ENCODE peak calls at places on chromosomes 2 and 18, in six cellular contexts. U, V, S, N, Q and B are unnamed samples.

GRCh38 chr2:127577503-127577902 is 42.0 kb downstream of the MYO7B start:
- DNase-seq in N (no peak), U (no peak), S (no peak), V (no peak), Q (no peak), B (no peak)

GRCh38 chr2:64943387-64944150 is 45.6 kb upstream of the SLC1A4 start:
- DNase-seq in N (peak), Q (no peak), V (no peak), U (peak), S (no peak), B (peak)

GRCh38 chr2:72992734-72993102 is 75.4 kb downstream of the EMX1 start:
- DNase-seq in S (no peak), N (no peak), U (no peak), Q (no peak), V (no peak), B (no peak)

GRCh38 chr2:190216829-190217228 is 102.8 kb downstream of the HIBCH start:
- DNase-seq in N (peak), S (no peak), U (peak), V (no peak), Q (peak), B (no peak)

GRCh38 chr2:62340981-62341624 is 145.2 kb downstream of the B3GNT2 start:
- DNase-seq in N (no peak), V (no peak), U (no peak), Q (peak), S (peak), B (no peak)

GRCh38 chr2:238256594-238257104 is 16.8 kb upstream of the HES6 start:
- DNase-seq in U (peak), N (peak), S (no peak), V (peak), Q (peak), B (peak)

GRCh38 chr2:227301523-227301922 is 23.5 kb upstream of the MFF start:
- DNase-seq in Q (no peak), U (no peak), V (no peak), N (no peak), S (no peak), B (no peak)

GRCh38 chr2:218259099-218259921 is 1.5 kb upstream of the GPBAR1 start:
- DNase-seq in S (no peak), N (no peak), V (no peak), U (no peak), Q (no peak), B (peak)

GRCh38 chr2:1598800-1599199 is 145.5 kb downstream of the PXDN start:
- DNase-seq in V (no peak), U (no peak), Q (no peak), S (no peak), N (no peak), B (no peak)

GRCh38 chr2:45380131-45380836 is 230.8 kb downstream of the SRBD1 start:
- DNase-seq in U (peak), N (peak), S (no peak), Q (no peak), V (no peak), B (peak)

GRCh38 chr2:7467782-7468447 is 550.7 kb downstream of the RNF144A start:
- DNase-seq in N (no peak), U (no peak), V (no peak), S (no peak), Q (no peak), B (no peak)

GRCh38 chr2:8956789-8957188 is 46.7 kb downstream of the MBOAT2 start:
- DNase-seq in S (no peak), Q (no peak), N (no peak), V (no peak), U (no peak), B (no peak)

GRCh38 chr2:191711621-191712020 is 33.7 kb downstream of the NABP1 start:
- DNase-seq in U (no peak), Q (no peak), S (no peak), V (no peak), N (no peak), B (no peak)

GRCh38 chr2:166516712-166517303 is 22.8 kb upstream of the SCN7A start:
- DNase-seq in N (peak), S (no peak), U (peak), Q (peak), V (no peak), B (peak)

GRCh38 chr2:10257500-10258147 is 45.1 kb upstream of the HPCAL1 start:
- DNase-seq in S (no peak), Q (no peak), U (no peak), N (no peak), V (no peak), B (no peak)

GRCh38 chr2:86417961-86418360 is 23.2 kb upstream of the KDM3A start:
- DNase-seq in U (no peak), V (no peak), Q (no peak), N (no peak), S (no peak), B (peak)

DNA sequence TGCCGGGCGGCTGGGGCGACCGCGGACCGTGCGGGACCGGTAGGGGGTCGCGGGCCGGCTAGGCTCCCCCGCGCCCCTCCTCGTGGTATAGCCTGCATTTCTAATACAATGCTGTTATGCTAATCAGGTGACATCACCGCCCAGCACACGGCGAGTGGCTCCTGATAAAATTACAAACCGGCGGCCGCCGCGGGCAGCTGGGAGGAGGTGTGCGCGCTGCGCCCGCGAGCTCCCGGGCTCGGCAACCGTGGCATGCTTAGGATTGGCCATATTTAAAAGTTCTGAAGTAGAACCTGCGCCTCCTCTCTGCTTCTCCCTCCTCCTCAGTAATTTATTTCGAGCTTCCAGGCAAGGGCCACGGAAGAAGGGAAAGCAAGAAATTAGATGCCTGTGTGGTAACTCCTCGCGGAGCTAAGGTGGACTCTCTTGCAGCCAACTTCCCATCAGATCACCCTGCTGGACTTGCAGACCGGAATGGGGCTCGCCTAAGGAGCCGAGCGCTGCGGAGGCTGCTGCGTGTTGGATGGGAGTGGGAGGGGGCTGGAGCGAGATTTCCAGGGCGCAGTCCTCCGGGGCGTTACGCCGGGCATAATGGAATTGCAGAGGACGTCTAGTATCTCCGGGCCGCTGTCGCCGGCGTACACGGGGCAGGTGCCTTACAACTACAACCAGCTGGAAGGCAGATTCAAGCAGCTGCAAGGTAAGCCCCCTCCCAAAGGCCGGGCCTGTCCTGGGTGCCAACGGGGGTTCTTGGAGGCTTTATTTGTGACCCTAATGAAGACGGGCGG is 102.3 kb downstream of the SPTBN1 start:
- DNase-seq in V (peak), Q (peak), S (no peak), U (peak), N (peak), B (peak)
- TF ChIP-seq RAD21 in V (no peak), Q (no peak), S (no peak), U (no peak), N (no peak), B (no peak)

DNA sequence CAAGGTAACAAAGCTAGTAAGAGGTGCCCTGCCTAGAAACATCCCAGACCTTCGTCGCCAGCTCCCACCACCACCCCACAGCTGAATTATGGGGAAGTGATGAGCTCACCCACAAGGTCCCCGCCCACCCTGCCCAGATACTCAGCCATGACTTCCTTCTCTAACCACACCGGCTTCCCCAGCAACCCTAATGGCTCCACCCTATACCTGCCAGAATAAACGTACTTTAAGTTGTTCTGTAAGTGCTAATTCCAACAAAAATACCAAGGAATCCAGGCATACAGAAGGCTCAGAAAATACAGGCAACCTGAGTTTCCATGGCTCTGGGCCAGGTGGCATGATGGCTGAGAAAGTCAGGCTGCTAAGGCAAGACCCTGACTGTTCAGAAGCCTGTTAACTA is 39.1 kb downstream of the TMEM163 start:
- DNase-seq in V (no peak), U (no peak), N (no peak), Q (no peak), S (no peak), B (no peak)
- TF ChIP-seq RAD21 in V (no peak), U (no peak), N (no peak), Q (no peak), S (no peak), B (no peak)

GRCh38 chr2:152223997-152224396 is 48.4 kb upstream of the STAM2 start:
- DNase-seq in Q (no peak), S (no peak), N (no peak), U (no peak), V (no peak), B (peak)

GRCh38 chr2:152222975-152223638 is 47.5 kb upstream of the STAM2 start:
- DNase-seq in N (peak), V (no peak), U (no peak), S (no peak), Q (peak), B (peak)

DNA sequence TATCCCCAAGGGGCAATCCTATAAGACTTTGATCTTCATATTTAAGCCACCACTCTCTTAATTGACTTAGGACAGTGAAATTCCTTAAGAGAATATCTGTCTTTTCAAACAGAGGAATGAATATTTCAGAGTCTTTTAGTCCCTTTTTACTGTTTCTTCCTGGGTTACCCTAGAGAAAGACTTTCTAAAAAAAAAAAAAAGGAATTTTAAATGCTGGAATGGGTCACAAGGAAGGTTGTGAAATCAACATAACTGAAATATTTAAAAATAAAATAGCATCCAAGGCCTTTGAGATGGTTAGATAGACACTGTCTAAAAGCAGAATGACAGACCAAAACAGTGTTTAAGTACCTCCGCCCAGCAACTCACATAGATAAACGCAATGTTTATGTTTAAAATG is 52.7 kb upstream of the STAM2 start:
- DNase-seq in N (no peak), Q (no peak), S (no peak), V (no peak), U (no peak), B (peak)
- TF ChIP-seq RAD21 in N (no peak), Q (no peak), S (no peak), V (no peak), U (no peak), B (no peak)

DNA sequence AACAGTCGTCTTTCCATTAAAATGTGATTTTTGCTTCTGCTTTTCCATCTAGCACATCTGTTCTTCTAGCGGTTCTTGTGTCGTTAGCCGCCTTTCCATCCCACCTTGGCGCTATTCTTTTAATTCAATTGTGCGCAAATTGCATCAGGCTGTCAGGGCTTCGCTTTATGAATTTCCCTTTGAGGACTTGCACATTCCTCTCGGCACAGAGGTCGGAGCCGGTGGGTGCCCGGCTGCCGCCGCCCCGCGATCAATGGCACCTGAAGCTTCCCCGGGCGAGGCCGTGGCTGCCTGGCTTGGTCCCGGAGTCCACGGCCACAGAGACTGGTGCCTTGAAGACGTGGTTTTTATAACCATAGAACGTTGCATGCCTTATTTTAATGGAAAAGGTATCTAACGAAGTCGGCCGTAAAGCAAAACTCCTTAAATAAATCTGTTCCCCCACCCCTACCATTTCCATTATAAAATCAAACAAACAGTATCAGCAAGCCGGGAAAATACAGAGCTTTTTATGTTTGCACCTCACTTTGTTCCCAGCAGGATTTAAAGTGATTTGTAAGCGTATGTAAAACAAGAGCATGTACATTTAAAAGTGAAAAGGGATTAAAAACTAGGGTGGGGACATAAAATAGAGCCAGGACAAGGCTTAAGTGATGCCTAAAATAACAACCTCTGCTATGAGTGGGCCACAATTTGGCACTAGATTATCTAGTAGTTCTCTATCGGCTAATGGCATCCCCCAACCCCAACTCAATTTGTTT is 34.1 kb upstream of the TSPYL6 start:
- DNase-seq in S (no peak), Q (no peak), U (no peak), V (no peak), N (no peak), B (no peak)
- TF ChIP-seq RAD21 in S (no peak), Q (no peak), U (no peak), V (no peak), N (no peak), B (no peak)

DNA sequence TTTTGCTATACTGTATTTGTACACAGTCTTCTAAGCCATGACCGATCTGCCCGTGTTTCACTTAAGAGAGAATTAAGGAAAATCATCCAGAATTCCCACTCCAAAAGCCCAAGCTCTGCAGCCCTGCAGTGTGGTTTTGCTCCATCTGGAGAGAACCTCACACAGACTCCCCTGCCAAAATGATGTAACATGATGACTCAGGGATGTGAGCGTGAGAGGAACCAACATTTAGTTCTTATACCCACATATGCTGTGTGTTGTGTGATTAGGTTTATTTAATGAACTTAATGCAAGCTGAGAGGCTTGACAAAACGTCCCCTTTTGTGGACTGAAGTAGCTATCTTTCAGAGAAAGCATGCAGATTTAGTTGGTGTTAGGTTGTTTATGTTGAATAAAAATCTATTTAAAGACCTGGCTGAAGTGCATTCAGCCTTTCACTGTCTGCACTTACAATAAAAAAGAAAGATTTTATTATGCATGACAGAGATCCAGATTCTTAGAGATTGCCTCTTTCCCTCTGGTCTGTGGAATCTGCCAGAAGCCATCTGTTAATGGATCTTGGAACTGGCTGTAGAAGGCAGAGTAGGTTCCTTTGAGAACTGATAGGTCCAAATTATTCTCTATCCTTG is 6.3 kb downstream of the RAB12 start:
- DNase-seq in U (peak), N (peak), S (no peak), Q (peak), V (no peak), B (peak)
- TF ChIP-seq RAD21 in U (no peak), N (no peak), S (no peak), Q (no peak), V (no peak), B (no peak)

GRCh38 chr2:159904127-159904564 is 106.1 kb upstream of the CD302 start:
- DNase-seq in U (no peak), V (no peak), N (no peak), Q (no peak), S (no peak), B (no peak)
- TF ChIP-seq RAD21 in U (no peak), V (no peak), N (no peak), Q (no peak), S (no peak), B (no peak)